ENCODE peak calls at places on chromosome 15, in eight cellular contexts. One of them, this sample, is unnamed.

GRCh38 chr15:69623521-69624513 is 171.2 kb downstream of the RPLP1 start:
- DNase-seq in WERI-Rb-1: no peak
- DNase-seq in transverse colon: no peak
- DNase-seq in Calu3: no peak
- DNase-seq in activated B cell treated with CpG ODN at 0.5 μM for 24 hours: no peak
- DNase-seq in neural crest cell: no peak
- DNase-seq in mammary epithelial cell: peak; percentile 62
- DNase-seq in right lobe of liver: no peak
- DNase-seq in this sample: no peak

GRCh38 chr15:63517614-63518013 is 13.2 kb downstream of the USP3 start:
- DNase-seq in WERI-Rb-1: no peak
- DNase-seq in transverse colon: peak; percentile 26
- DNase-seq in Calu3: peak; percentile 16
- DNase-seq in activated B cell treated with CpG ODN at 0.5 μM for 24 hours: no peak
- DNase-seq in neural crest cell: no peak
- DNase-seq in mammary epithelial cell: peak; percentile 42
- DNase-seq in right lobe of liver: no peak
- DNase-seq in this sample: no peak

GRCh38 chr15:71149645-71150557 is 34.6 kb downstream of the THSD4 start:
- DNase-seq in WERI-Rb-1: no peak
- DNase-seq in transverse colon: no peak
- DNase-seq in Calu3: no peak
- DNase-seq in activated B cell treated with CpG ODN at 0.5 μM for 24 hours: no peak
- DNase-seq in neural crest cell: no peak
- DNase-seq in mammary epithelial cell: no peak
- DNase-seq in right lobe of liver: peak; percentile 47
- DNase-seq in this sample: no peak

GRCh38 chr15:101379647-101380046 is 84.6 kb upstream of the SNRPA1 start:
- DNase-seq in WERI-Rb-1: no peak
- DNase-seq in transverse colon: no peak
- DNase-seq in Calu3: no peak
- DNase-seq in activated B cell treated with CpG ODN at 0.5 μM for 24 hours: no peak
- DNase-seq in neural crest cell: no peak
- DNase-seq in mammary epithelial cell: no peak
- DNase-seq in right lobe of liver: no peak
- DNase-seq in this sample: no peak

GRCh38 chr15:57061281-57061680 is 142.8 kb downstream of the TCF12 start:
- DNase-seq in WERI-Rb-1: no peak
- DNase-seq in transverse colon: no peak
- DNase-seq in Calu3: no peak
- DNase-seq in activated B cell treated with CpG ODN at 0.5 μM for 24 hours: no peak
- DNase-seq in neural crest cell: no peak
- DNase-seq in mammary epithelial cell: no peak
- DNase-seq in right lobe of liver: no peak
- DNase-seq in this sample: no peak

GRCh38 chr15:63465104-63465503 is 39.3 kb upstream of the USP3 start:
- DNase-seq in WERI-Rb-1: no peak
- DNase-seq in transverse colon: no peak
- DNase-seq in Calu3: peak; percentile 36
- DNase-seq in activated B cell treated with CpG ODN at 0.5 μM for 24 hours: no peak
- DNase-seq in neural crest cell: no peak
- DNase-seq in mammary epithelial cell: peak; percentile 52
- DNase-seq in right lobe of liver: no peak
- DNase-seq in this sample: no peak

GRCh38 chr15:92391640-92392039 is 2.0 kb upstream of the ST8SIA2 start:
- DNase-seq in WERI-Rb-1: peak; percentile 71
- DNase-seq in transverse colon: no peak
- DNase-seq in Calu3: peak; percentile 35
- DNase-seq in activated B cell treated with CpG ODN at 0.5 μM for 24 hours: no peak
- DNase-seq in neural crest cell: peak; percentile 6
- DNase-seq in mammary epithelial cell: peak; percentile 53
- DNase-seq in right lobe of liver: no peak
- DNase-seq in this sample: peak; percentile 38

GRCh38 chr15:27784107-27784506 is 315.0 kb downstream of the OCA2 start:
- DNase-seq in WERI-Rb-1: no peak
- DNase-seq in transverse colon: no peak
- DNase-seq in Calu3: no peak
- DNase-seq in activated B cell treated with CpG ODN at 0.5 μM for 24 hours: no peak
- DNase-seq in neural crest cell: no peak
- DNase-seq in mammary epithelial cell: no peak
- DNase-seq in right lobe of liver: no peak
- DNase-seq in this sample: no peak

GRCh38 chr15:70659662-70660061 is 103.7 kb downstream of the UACA start:
- DNase-seq in WERI-Rb-1: no peak
- DNase-seq in transverse colon: no peak
- DNase-seq in Calu3: no peak
- DNase-seq in activated B cell treated with CpG ODN at 0.5 μM for 24 hours: no peak
- DNase-seq in neural crest cell: no peak
- DNase-seq in mammary epithelial cell: no peak
- DNase-seq in right lobe of liver: no peak
- DNase-seq in this sample: no peak

GRCh38 chr15:41292521-41292920 is 39.9 kb downstream of the OIP5 start:
- DNase-seq in WERI-Rb-1: no peak
- DNase-seq in transverse colon: no peak
- DNase-seq in Calu3: no peak
- DNase-seq in activated B cell treated with CpG ODN at 0.5 μM for 24 hours: no peak
- DNase-seq in neural crest cell: no peak
- DNase-seq in mammary epithelial cell: no peak
- DNase-seq in right lobe of liver: no peak
- DNase-seq in this sample: no peak

GRCh38 chr15:77853008-77853328 is 220.3 kb upstream of the LINGO1 start:
- DNase-seq in WERI-Rb-1: no peak
- DNase-seq in transverse colon: peak; percentile 53
- DNase-seq in Calu3: no peak
- DNase-seq in activated B cell treated with CpG ODN at 0.5 μM for 24 hours: no peak
- DNase-seq in neural crest cell: no peak
- DNase-seq in mammary epithelial cell: no peak
- DNase-seq in right lobe of liver: no peak
- DNase-seq in this sample: no peak

GRCh38 chr15:49847436-49847835 is 226.6 kb downstream of the DTWD1 start:
- DNase-seq in WERI-Rb-1: no peak
- DNase-seq in transverse colon: no peak
- DNase-seq in Calu3: no peak
- DNase-seq in activated B cell treated with CpG ODN at 0.5 μM for 24 hours: no peak
- DNase-seq in neural crest cell: no peak
- DNase-seq in mammary epithelial cell: no peak
- DNase-seq in right lobe of liver: no peak
- DNase-seq in this sample: no peak

GRCh38 chr15:88657326-88658069 is 18.7 kb downstream of the ISG20 start:
- DNase-seq in WERI-Rb-1: peak; percentile 56
- DNase-seq in transverse colon: no peak
- DNase-seq in Calu3: peak; percentile 59
- DNase-seq in activated B cell treated with CpG ODN at 0.5 μM for 24 hours: no peak
- DNase-seq in neural crest cell: peak; percentile 45
- DNase-seq in mammary epithelial cell: peak; percentile 55
- DNase-seq in right lobe of liver: peak; percentile 36
- DNase-seq in this sample: peak; percentile 58

GRCh38 chr15:44550256-44550655 is 13.3 kb downstream of the EIF3J start:
- DNase-seq in WERI-Rb-1: no peak
- DNase-seq in transverse colon: no peak
- DNase-seq in Calu3: no peak
- DNase-seq in activated B cell treated with CpG ODN at 0.5 μM for 24 hours: no peak
- DNase-seq in neural crest cell: no peak
- DNase-seq in mammary epithelial cell: no peak
- DNase-seq in right lobe of liver: no peak
- DNase-seq in this sample: no peak

GRCh38 chr15:64013179-64014043 is 32.9 kb downstream of the DAPK2 start:
- DNase-seq in WERI-Rb-1: no peak
- DNase-seq in transverse colon: peak; percentile 56
- DNase-seq in Calu3: no peak
- DNase-seq in activated B cell treated with CpG ODN at 0.5 μM for 24 hours: no peak
- DNase-seq in neural crest cell: no peak
- DNase-seq in mammary epithelial cell: peak; percentile 72
- DNase-seq in right lobe of liver: no peak
- DNase-seq in this sample: no peak

GRCh38 chr15:68195336-68196112 is 9.6 kb downstream of the CALML4 start:
- DNase-seq in WERI-Rb-1: no peak
- DNase-seq in transverse colon: no peak
- DNase-seq in Calu3: no peak
- DNase-seq in activated B cell treated with CpG ODN at 0.5 μM for 24 hours: no peak
- DNase-seq in neural crest cell: no peak
- DNase-seq in mammary epithelial cell: no peak
- DNase-seq in right lobe of liver: no peak
- DNase-seq in this sample: no peak

GRCh38 chr15:68199340-68199739 is 5.8 kb downstream of the CALML4 start:
- DNase-seq in WERI-Rb-1: no peak
- DNase-seq in transverse colon: no peak
- DNase-seq in Calu3: no peak
- DNase-seq in activated B cell treated with CpG ODN at 0.5 μM for 24 hours: no peak
- DNase-seq in neural crest cell: no peak
- DNase-seq in mammary epithelial cell: no peak
- DNase-seq in right lobe of liver: no peak
- DNase-seq in this sample: no peak

GRCh38 chr15:68196445-68197169 is 8.5 kb downstream of the CALML4 start:
- DNase-seq in WERI-Rb-1: no peak
- DNase-seq in transverse colon: no peak
- DNase-seq in Calu3: no peak
- DNase-seq in activated B cell treated with CpG ODN at 0.5 μM for 24 hours: no peak
- DNase-seq in neural crest cell: no peak
- DNase-seq in mammary epithelial cell: no peak
- DNase-seq in right lobe of liver: no peak
- DNase-seq in this sample: no peak

GRCh38 chr15:68197170-68197492 is 8.0 kb downstream of the CALML4 start:
- DNase-seq in WERI-Rb-1: no peak
- DNase-seq in transverse colon: no peak
- DNase-seq in Calu3: no peak
- DNase-seq in activated B cell treated with CpG ODN at 0.5 μM for 24 hours: no peak
- DNase-seq in neural crest cell: no peak
- DNase-seq in mammary epithelial cell: no peak
- DNase-seq in right lobe of liver: no peak
- DNase-seq in this sample: no peak

GRCh38 chr15:68197661-68198437 is 7.3 kb downstream of the CALML4 start:
- DNase-seq in WERI-Rb-1: no peak
- DNase-seq in transverse colon: no peak
- DNase-seq in Calu3: no peak
- DNase-seq in activated B cell treated with CpG ODN at 0.5 μM for 24 hours: no peak
- DNase-seq in neural crest cell: no peak
- DNase-seq in mammary epithelial cell: no peak
- DNase-seq in right lobe of liver: no peak
- DNase-seq in this sample: no peak
- TF ChIP-seq CTCF in WERI-Rb-1: no peak
- TF ChIP-seq CTCF in transverse colon: no peak
- TF ChIP-seq CTCF in Calu3: no peak
- TF ChIP-seq CTCF in activated B cell treated with CpG ODN at 0.5 μM for 24 hours: no peak
- TF ChIP-seq CTCF in neural crest cell: no peak
- TF ChIP-seq CTCF in mammary epithelial cell: no peak
- TF ChIP-seq CTCF in right lobe of liver: no peak
- TF ChIP-seq CTCF in this sample: no peak

DNA sequence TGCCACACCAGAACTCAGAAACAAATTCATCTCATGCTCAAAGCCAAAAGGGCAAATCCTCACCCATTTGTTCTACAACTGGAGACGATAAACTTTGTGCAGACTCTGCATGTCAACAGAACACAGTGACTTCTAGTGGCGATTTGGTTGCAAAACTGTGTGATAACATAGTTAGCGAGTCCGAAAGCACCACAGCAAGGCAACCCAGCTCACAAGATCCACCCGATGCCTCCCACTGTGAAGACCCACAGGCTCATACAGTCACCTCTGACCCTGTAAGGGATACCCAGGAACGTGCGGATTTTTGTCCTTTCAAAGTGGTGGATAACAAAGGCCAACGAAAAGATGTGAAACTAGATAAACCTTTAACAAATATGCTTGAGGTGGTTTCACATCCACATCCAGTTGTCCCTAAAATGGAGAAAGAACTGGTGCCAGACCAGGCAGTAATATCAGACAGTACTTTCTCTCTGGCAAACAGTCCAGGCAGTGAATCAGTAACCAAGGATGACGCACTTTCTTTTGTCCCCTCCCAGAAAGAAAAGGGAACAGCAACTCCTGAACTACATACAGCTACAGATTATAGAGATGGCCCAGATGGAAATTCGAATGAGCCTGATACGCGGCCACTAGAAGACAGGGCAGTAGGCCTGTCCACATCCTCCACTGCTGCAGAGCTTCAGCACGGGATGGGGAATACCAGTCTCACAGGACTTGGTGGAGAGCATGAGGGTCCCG is 199.7 kb downstream of the AKAP13 start:
- DNase-seq in WERI-Rb-1: no peak
- DNase-seq in transverse colon: peak; percentile 64
- DNase-seq in Calu3: peak; percentile 70
- DNase-seq in activated B cell treated with CpG ODN at 0.5 μM for 24 hours: no peak
- DNase-seq in neural crest cell: no peak
- DNase-seq in mammary epithelial cell: no peak
- DNase-seq in right lobe of liver: peak; percentile 38
- DNase-seq in this sample: no peak
- TF ChIP-seq CTCF in WERI-Rb-1: peak; percentile 18
- TF ChIP-seq CTCF in transverse colon: peak; percentile 11
- TF ChIP-seq CTCF in Calu3: no peak
- TF ChIP-seq CTCF in activated B cell treated with CpG ODN at 0.5 μM for 24 hours: no peak
- TF ChIP-seq CTCF in neural crest cell: no peak
- TF ChIP-seq CTCF in mammary epithelial cell: no peak
- TF ChIP-seq CTCF in right lobe of liver: peak; percentile 23
- TF ChIP-seq CTCF in this sample: no peak

GRCh38 chr15:76642671-76643070 is 262.5 kb downstream of the SCAPER start:
- DNase-seq in WERI-Rb-1: no peak
- DNase-seq in transverse colon: no peak
- DNase-seq in Calu3: no peak
- DNase-seq in activated B cell treated with CpG ODN at 0.5 μM for 24 hours: no peak
- DNase-seq in neural crest cell: no peak
- DNase-seq in mammary epithelial cell: no peak
- DNase-seq in right lobe of liver: no peak
- DNase-seq in this sample: no peak
- TF ChIP-seq CTCF in WERI-Rb-1: peak; percentile 9
- TF ChIP-seq CTCF in transverse colon: no peak
- TF ChIP-seq CTCF in Calu3: peak; percentile 22
- TF ChIP-seq CTCF in activated B cell treated with CpG ODN at 0.5 μM for 24 hours: no peak
- TF ChIP-seq CTCF in neural crest cell: peak; percentile 45
- TF ChIP-seq CTCF in mammary epithelial cell: no peak
- TF ChIP-seq CTCF in right lobe of liver: peak; percentile 28
- TF ChIP-seq CTCF in this sample: peak; percentile 62

DNA sequence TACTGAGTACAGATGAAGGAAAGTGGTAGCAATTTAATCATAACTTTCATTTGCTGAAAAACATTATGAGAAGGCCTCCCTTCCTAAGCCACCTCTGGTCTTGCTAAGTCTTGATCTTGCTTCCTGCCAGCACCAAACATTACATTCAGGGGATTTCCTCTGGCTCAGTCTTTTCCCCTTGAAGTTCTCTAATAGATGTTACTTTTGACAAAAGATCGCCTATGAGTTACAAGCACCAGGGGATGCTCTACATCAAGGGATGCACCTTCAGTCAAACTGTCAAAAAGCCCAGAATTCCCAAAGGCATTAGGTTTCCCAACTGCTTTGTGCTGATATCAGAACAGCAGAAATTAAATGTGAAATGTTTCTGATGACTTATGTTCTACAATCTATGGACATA is 47.3 kb downstream of the AQP9 start:
- DNase-seq in WERI-Rb-1: no peak
- DNase-seq in transverse colon: no peak
- DNase-seq in Calu3: no peak
- DNase-seq in activated B cell treated with CpG ODN at 0.5 μM for 24 hours: no peak
- DNase-seq in neural crest cell: no peak
- DNase-seq in mammary epithelial cell: peak; percentile 28
- DNase-seq in right lobe of liver: no peak
- DNase-seq in this sample: no peak
- TF ChIP-seq CTCF in WERI-Rb-1: no peak
- TF ChIP-seq CTCF in transverse colon: no peak
- TF ChIP-seq CTCF in Calu3: no peak
- TF ChIP-seq CTCF in activated B cell treated with CpG ODN at 0.5 μM for 24 hours: no peak
- TF ChIP-seq CTCF in neural crest cell: no peak
- TF ChIP-seq CTCF in mammary epithelial cell: peak; percentile 35
- TF ChIP-seq CTCF in right lobe of liver: no peak
- TF ChIP-seq CTCF in this sample: no peak

GRCh38 chr15:79431636-79432344 is at the start of gene MINAR1:
- DNase-seq in WERI-Rb-1: peak; percentile 62
- DNase-seq in transverse colon: no peak
- DNase-seq in Calu3: peak; percentile 44
- DNase-seq in activated B cell treated with CpG ODN at 0.5 μM for 24 hours: no peak
- DNase-seq in neural crest cell: peak; percentile 54
- DNase-seq in mammary epithelial cell: peak; percentile 43
- DNase-seq in right lobe of liver: no peak
- DNase-seq in this sample: peak; percentile 71
- TF ChIP-seq CTCF in WERI-Rb-1: peak; percentile 63
- TF ChIP-seq CTCF in transverse colon: no peak
- TF ChIP-seq CTCF in Calu3: no peak
- TF ChIP-seq CTCF in activated B cell treated with CpG ODN at 0.5 μM for 24 hours: no peak
- TF ChIP-seq CTCF in neural crest cell: peak; percentile 41
- TF ChIP-seq CTCF in mammary epithelial cell: no peak
- TF ChIP-seq CTCF in right lobe of liver: no peak
- TF ChIP-seq CTCF in this sample: no peak